ENCODE peak calls at places on chromosomes 16 and 17, in eight cellular contexts. J is sigmoid colon, R is suprapubic skin, K is upper lobe of left lung, E is esophagus muscularis mucosa, P is K562, B is H1, Z is SK-N-SH. M is an unnamed sample. For H3K4me1, the result is how much of the 10 kb centered on the place peaks cover.

GRCh38 chr17:10069301-10069700 is 129.1 kb downstream of the GAS7 start:
- DNase-seq in K (peak), R (no peak), E (no peak), Z (no peak), J (no peak), P (no peak), B (no peak), M (no peak)

GRCh38 chr16:47096297-47096696 is 47.4 kb downstream of the NETO2 start:
- DNase-seq in K (no peak), E (no peak), P (no peak), R (no peak), J (no peak), Z (no peak), B (no peak), M (no peak)

GRCh38 chr17:75980188-75981018 is 1.4 kb downstream of the TEN1 start:
- DNase-seq in J (peak), R (no peak), P (no peak), B (no peak), Z (no peak), K (no peak), E (no peak), M (no peak)

GRCh38 chr16:90008708-90009145 is 10.5 kb downstream of the DBNDD1 start:
- DNase-seq in R (peak), K (no peak), P (no peak), Z (no peak), B (no peak), J (no peak), E (no peak), M (no peak)

GRCh38 chr17:14784997-14785696 is 480.0 kb downstream of the PMP22 start:
- DNase-seq in K (no peak), P (no peak), B (no peak), E (no peak), Z (no peak), J (no peak), R (no peak), M (no peak)

GRCh38 chr16:54116126-54116525 is 170.5 kb downstream of the IRX3 start:
- DNase-seq in E (no peak), Z (peak), B (no peak), P (no peak), R (no peak), K (no peak), J (no peak), M (no peak)

GRCh38 chr16:78092755-78093154 is 6.7 kb upstream of the WWOX start:
- DNase-seq in P (no peak), Z (no peak), R (no peak), E (no peak), B (no peak), J (no peak), K (no peak), M (no peak)

GRCh38 chr17:10042589-10043244 is 137.6 kb upstream of the RCVRN start:
- DNase-seq in B (no peak), R (no peak), Z (no peak), P (no peak), E (no peak), J (no peak), K (no peak), M (no peak)

GRCh38 chr17:41540921-41541625 is 13.0 kb upstream of the KRT19 start:
- DNase-seq in Z (no peak), B (no peak), P (peak), K (no peak), E (no peak), R (no peak), J (no peak), M (no peak)

GRCh38 chr17:76382803-76383644 is 1.4 kb upstream of the SPHK1 start:
- DNase-seq in R (no peak), J (no peak), E (no peak), Z (peak), K (peak), P (peak), B (no peak), M (peak)

GRCh38 chr16:78836802-78837489 is 737.5 kb downstream of the WWOX start:
- DNase-seq in K (no peak), J (no peak), B (no peak), E (no peak), Z (no peak), R (no peak), P (no peak), M (no peak)

GRCh38 chr17:74296548-74296936 is 22.5 kb downstream of the DNAI2 start:
- DNase-seq in E (no peak), B (peak), J (peak), R (no peak), P (peak), K (peak), Z (peak), M (peak)
- TF ChIP-seq EP300 in E (no peak), B (no peak), J (no peak), R (no peak), P (peak), K (no peak), Z (no peak), M (no peak)

GRCh38 chr16:19879241-19879792 is 5.3 kb downstream of the GPRC5B start:
- DNase-seq in J (no peak), K (no peak), B (peak), P (no peak), E (no peak), R (no peak), Z (peak), M (no peak)
- TF ChIP-seq POLR2AphosphoS5 in J (no peak), K (no peak), B (peak), P (no peak), E (no peak), R (no peak), Z (no peak), M (no peak)

GRCh38 chr17:2398655-2399571 is 1.9 kb downstream of the MNT start:
- DNase-seq in K (peak), B (no peak), E (no peak), P (peak), Z (peak), R (no peak), J (peak), M (peak)
- H3K4me1 ChIP-seq in K (half or more), B (under half), E (half or more), P (half or more), Z (under half), R (half or more), J (half or more), M (half or more)

DNA sequence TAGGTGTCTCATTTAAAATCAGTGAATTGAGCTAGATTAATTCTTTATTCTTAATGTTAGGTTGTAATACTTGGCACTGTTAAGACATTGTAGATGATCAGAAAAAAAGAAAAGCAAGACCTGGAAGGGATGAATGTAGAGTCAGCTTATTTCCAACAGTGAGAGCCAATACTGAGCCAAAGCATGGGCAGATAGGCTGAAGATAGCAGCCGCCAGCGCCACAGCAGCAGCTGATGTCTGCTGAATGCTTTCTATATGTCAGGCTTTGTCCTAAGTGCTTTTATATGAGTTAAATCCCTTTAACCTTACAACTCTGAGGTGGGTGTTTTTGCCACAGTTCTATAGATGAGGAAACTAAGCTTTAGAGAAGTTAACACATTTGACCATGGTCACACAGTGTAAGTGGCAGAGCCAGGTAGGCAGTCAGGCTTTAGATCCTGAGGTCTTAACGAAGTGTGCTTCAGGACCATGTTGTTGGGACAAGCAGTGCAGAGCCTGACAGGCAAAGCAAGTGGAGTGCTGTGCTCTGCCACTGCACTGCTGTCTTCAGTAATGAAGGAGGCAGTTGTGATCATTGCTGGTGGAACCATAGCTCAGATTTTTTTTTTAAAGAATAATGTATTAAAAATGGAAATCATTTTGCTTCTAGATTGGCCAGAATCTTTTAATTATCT is 25.9 kb downstream of the TNRC6A start:
- DNase-seq in B (no peak), P (no peak), K (no peak), R (no peak), J (no peak), Z (no peak), E (no peak), M (no peak)
- TF ChIP-seq EP300 in B (no peak), P (no peak), K (no peak), R (no peak), J (no peak), Z (no peak), E (no peak), M (no peak)

DNA sequence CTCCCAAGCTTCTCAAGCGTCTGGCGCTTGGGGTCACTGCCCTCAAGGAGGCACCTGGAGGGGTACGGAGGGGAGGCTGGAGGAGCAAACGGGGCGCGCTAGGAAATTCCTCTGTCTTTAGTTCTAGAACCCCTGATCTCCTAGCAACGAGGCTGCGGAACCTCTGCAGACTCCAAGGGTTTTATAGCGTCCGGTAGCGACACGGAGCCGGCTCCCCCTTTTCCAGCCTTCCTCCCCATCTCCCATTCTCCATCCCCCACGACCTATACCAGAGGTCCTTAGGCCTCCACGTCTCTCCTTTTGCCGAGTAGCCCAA is 601 bp upstream of the CDIPT start:
- DNase-seq in P (no peak), J (no peak), E (no peak), K (no peak), B (no peak), Z (no peak), R (no peak), M (no peak)
- TF ChIP-seq POLR2AphosphoS5 in P (no peak), J (no peak), E (no peak), K (no peak), B (no peak), Z (no peak), R (no peak), M (no peak)

DNA sequence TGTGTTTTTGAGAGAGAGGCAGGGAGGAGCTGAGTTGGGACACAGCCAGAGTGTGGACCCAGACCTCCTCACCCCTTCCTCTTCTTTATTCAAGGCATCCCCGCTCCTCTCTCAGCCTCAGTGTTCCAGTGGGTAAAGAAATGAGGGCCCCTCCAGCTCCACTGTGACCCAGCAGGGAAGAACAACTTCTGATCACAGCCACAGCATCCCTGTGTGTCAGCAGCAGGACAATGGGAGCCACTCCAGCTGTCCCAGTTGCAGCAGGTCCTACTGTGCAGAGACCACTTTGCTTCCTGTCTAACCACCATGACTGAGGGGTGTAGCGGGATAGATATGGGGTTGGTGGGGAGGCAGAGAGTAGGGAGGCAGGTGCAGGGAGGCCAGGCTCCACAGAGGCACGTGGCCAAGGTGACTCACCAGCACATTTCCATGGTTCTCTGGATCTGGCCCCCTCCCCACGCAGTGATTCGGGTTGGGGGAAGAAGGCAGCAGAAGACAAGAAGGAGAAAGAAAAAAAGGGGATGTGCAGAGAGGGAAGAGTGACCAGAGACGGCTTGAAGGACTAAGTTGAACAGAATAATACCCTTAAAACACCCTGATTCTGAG is 24.5 kb downstream of the PIK3R5 start:
- DNase-seq in R (no peak), P (no peak), B (no peak), K (no peak), E (no peak), Z (no peak), J (no peak), M (no peak)
- H3K4me1 ChIP-seq in R (under half), P (under half), B (under half), K (under half), E (under half), Z (under half), J (under half), M (under half)

M was measured in stomach.